ENCODE peak calls at places on chromosomes 3 and 15, in eight cellular contexts. Z is GM13977, J is BJ, O is kidney, P is cardiac fibroblast, I is kidney epithelial cell, H is tibial nerve, Q is AG09309. T is an unnamed sample.

GRCh38 chr15:50750227-50750597 is 15.3 kb downstream of the SPPL2A start:
- DNase-seq in Z (no peak), J (no peak), O (no peak), P (no peak), I (no peak), H (no peak), Q (no peak), T (no peak)

GRCh38 chr3:191348098-191348497 is 17.8 kb upstream of the UTS2B start:
- DNase-seq in Z (no peak), J (no peak), O (no peak), P (no peak), I (no peak), H (no peak), Q (no peak), T (no peak)

GRCh38 chr3:6915898-6916297 is 55.0 kb downstream of the GRM7 start:
- DNase-seq in Z (no peak), J (no peak), O (no peak), P (no peak), I (no peak), H (no peak), Q (no peak), T (no peak)

GRCh38 chr3:78096488-78097255 is 1056.8 kb downstream of the ROBO2 start:
- DNase-seq in Z (no peak), J (peak; percentile 11), O (no peak), P (no peak), I (peak; percentile 49), H (no peak), Q (no peak), T (no peak)

GRCh38 chr3:141331370-141332318 is 36.7 kb upstream of the ZBTB38 start:
- DNase-seq in Z (no peak), J (peak; percentile 94), O (peak; percentile 92), P (peak; percentile 100), I (peak; percentile 99), H (peak; percentile 39), Q (peak; percentile 83), T (no peak)

GRCh38 chr15:38600241-38600640 is 35.6 kb upstream of the RASGRP1 start:
- DNase-seq in Z (no peak), J (no peak), O (no peak), P (no peak), I (no peak), H (no peak), Q (no peak), T (no peak)

GRCh38 chr3:30294241-30294667 is 312.1 kb upstream of the TGFBR2 start:
- DNase-seq in Z (no peak), J (no peak), O (no peak), P (peak; percentile 79), I (no peak), H (no peak), Q (no peak), T (no peak)

GRCh38 chr3:181855825-181856224 is 144.1 kb downstream of the SOX2 start:
- DNase-seq in Z (no peak), J (no peak), O (no peak), P (no peak), I (no peak), H (no peak), Q (no peak), T (no peak)

GRCh38 chr15:89662893-89663673 is 7.8 kb upstream of the KIF7 start:
- DNase-seq in Z (no peak), J (peak; percentile 83), O (peak; percentile 75), P (peak; percentile 94), I (peak; percentile 57), H (peak; percentile 71), Q (peak; percentile 69), T (no peak)

GRCh38 chr3:116930786-116931185 is 221.2 kb downstream of the TUSC7 start:
- DNase-seq in Z (no peak), J (no peak), O (no peak), P (peak; percentile 43), I (no peak), H (no peak), Q (no peak), T (no peak)

GRCh38 chr15:37166402-37166801 is 66.1 kb upstream of the MEIS2 start:
- DNase-seq in Z (no peak), J (no peak), O (no peak), P (no peak), I (no peak), H (no peak), Q (no peak), T (no peak)

GRCh38 chr3:21435871-21436270 is 315.1 kb downstream of the ZNF385D start:
- DNase-seq in Z (no peak), J (peak; percentile 66), O (no peak), P (peak; percentile 99), I (peak; percentile 79), H (no peak), Q (peak; percentile 86), T (no peak)

GRCh38 chr3:135809038-135809437 is 156.5 kb upstream of the PPP2R3A start:
- DNase-seq in Z (no peak), J (no peak), O (no peak), P (no peak), I (no peak), H (no peak), Q (no peak), T (no peak)

GRCh38 chr3:10635446-10636076 is 130.2 kb upstream of the ATP2B2 start:
- DNase-seq in Z (no peak), J (no peak), O (no peak), P (no peak), I (no peak), H (no peak), Q (no peak), T (no peak)

GRCh38 chr3:10638466-10638865 is 133.1 kb upstream of the ATP2B2 start:
- DNase-seq in Z (no peak), J (no peak), O (no peak), P (no peak), I (no peak), H (no peak), Q (no peak), T (no peak)

GRCh38 chr3:10632741-10633140 is 127.4 kb upstream of the ATP2B2 start:
- DNase-seq in Z (no peak), J (no peak), O (no peak), P (no peak), I (no peak), H (no peak), Q (no peak), T (no peak)

GRCh38 chr3:10641760-10642159 is 136.4 kb upstream of the ATP2B2 start:
- DNase-seq in Z (no peak), J (no peak), O (no peak), P (no peak), I (no peak), H (no peak), Q (no peak), T (no peak)

DNA sequence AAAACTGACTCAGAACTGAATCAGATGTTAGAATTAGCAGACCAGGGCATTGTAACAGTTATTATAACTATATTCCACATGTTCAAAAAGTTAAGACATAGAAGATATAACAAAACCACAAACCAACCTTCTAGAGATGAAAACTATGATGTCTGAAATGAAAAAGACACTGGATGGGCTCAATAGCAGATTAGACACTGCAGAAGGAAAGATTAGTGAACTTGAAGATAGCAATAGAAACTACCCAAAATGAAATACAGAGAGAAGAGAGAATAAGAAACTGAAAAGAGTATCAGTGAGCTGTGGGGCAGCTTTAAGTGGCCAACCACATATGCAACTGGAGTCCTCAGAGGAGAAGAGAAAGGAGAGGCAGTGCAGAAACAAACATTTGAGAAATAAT is 132.0 kb upstream of the ATP2B2 start:
- DNase-seq in Z (no peak), J (no peak), O (no peak), P (no peak), I (no peak), H (no peak), Q (no peak), T (no peak)
- TF ChIP-seq CTCF in Z (no peak), J (no peak), O (no peak), P (no peak), I (no peak), H (no peak), Q (no peak), T (no peak)

GRCh38 chr3:127970966-127971592 is 56.0 kb downstream of the KBTBD12 start:
- DNase-seq in Z (peak; percentile 49), J (no peak), O (no peak), P (peak; percentile 77), I (peak; percentile 10), H (peak; percentile 53), Q (no peak), T (peak; percentile 29)
- TF ChIP-seq CTCF in Z (peak; percentile 78), J (peak; percentile 79), O (peak; percentile 56), P (peak; percentile 80), I (peak; percentile 80), H (peak; percentile 75), Q (peak; percentile 83), T (peak; percentile 65)

GRCh38 chr3:126015075-126015474 is 46.1 kb downstream of the ROPN1B start:
- DNase-seq in Z (no peak), J (no peak), O (no peak), P (no peak), I (no peak), H (no peak), Q (no peak), T (no peak)

GRCh38 chr3:126016616-126017015 is 47.6 kb downstream of the ROPN1B start:
- DNase-seq in Z (no peak), J (no peak), O (no peak), P (no peak), I (no peak), H (no peak), Q (no peak), T (no peak)

GRCh38 chr3:126013742-126014141 is 44.8 kb downstream of the ROPN1B start:
- DNase-seq in Z (no peak), J (no peak), O (no peak), P (no peak), I (no peak), H (no peak), Q (no peak), T (no peak)

GRCh38 chr3:126017310-126017709 is 48.3 kb downstream of the ROPN1B start:
- DNase-seq in Z (no peak), J (no peak), O (no peak), P (no peak), I (no peak), H (no peak), Q (no peak), T (no peak)

GRCh38 chr3:126014252-126014651 is 45.3 kb downstream of the ROPN1B start:
- DNase-seq in Z (no peak), J (peak; percentile 35), O (no peak), P (peak; percentile 38), I (no peak), H (no peak), Q (no peak), T (no peak)
- TF ChIP-seq CTCF in Z (no peak), J (no peak), O (no peak), P (no peak), I (no peak), H (no peak), Q (no peak), T (no peak)

DNA sequence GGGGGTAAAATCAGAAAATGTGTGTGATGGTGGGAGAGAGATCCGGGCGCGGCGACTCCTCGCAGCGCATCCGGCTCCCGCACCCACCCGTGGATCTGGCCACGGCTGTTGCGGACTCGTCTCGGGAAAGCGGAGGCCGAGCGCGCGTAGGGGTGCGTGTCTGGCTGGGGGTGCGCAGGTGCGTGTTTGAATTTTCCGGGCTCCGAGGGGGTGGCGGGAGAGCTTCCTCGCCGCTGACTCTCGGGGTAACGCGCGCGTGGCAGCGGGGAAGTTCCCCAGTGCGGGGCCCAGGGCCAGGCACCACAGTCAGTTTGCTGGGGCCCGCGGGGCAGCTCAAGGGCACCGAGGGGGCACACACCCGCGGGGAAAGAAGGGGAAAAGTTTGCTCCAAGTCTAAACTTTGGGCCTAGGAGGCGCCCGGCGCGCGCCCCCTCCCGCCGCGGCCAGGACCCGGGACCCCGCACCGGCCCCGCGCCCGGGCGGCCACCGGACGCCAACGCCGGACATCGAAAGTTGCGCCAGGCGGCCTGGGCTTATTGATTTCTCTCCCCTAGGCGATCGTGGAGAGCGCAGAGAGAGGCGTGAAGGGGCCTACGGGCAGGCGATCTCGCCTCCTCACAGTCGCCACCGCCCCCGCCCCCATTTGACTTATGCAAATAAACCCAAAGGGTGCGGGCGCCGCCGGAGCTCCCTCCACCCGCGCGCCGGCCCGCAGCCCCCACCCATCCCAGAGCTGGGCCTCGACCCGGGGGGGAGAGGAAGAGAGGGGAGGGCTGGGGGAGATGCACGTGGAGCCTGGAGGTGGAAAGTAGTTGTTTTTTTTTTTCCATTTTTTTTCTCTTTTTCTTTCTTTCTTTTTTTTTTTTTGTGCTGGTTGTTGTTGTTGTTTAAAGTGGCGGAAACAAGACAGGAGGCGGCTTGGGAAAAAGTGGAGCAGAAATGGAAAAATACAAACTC is 638 bp downstream of the FOXP1 start:
- DNase-seq in Z (peak; percentile 38), J (no peak), O (peak; percentile 91), P (peak; percentile 46), I (no peak), H (peak; percentile 62), Q (no peak), T (peak; percentile 81)
- TF ChIP-seq CTCF in Z (no peak), J (no peak), O (no peak), P (no peak), I (no peak), H (no peak), Q (no peak), T (no peak)